ENCODE peak calls at places on chromosomes 11 and 22, in six cellular contexts. I is choroid plexus epithelial cell; N is HTR-8/SVneo; O is stomach; F is amygdala; G is CD4-positive, alpha-beta T cell. L is an unnamed sample.

GRCh38 chr11:33935005-33935404 is 43.1 kb upstream of the LMO2 start:
- DNase-seq in I (no peak), N (no peak), O (no peak), F (no peak), G (no peak), L (no peak)

GRCh38 chr22:39778055-39778454 is 115.5 kb downstream of the ENTHD1 start:
- DNase-seq in I (no peak), N (no peak), O (no peak), F (no peak), G (no peak), L (no peak)

GRCh38 chr11:133712235-133712634 is 133.1 kb downstream of the SPATA19 start:
- DNase-seq in I (no peak), N (no peak), O (no peak), F (no peak), G (no peak), L (no peak)

GRCh38 chr11:33891714-33892327 is at the start of gene LMO2:
- DNase-seq in I (no peak), N (no peak), O (no peak), F (no peak), G (no peak), L (no peak)

GRCh38 chr11:120334332-120334731 is 1.9 kb upstream of the ARHGEF12 start:
- DNase-seq in I (no peak), N (no peak), O (no peak), F (no peak), G (no peak), L (no peak)

GRCh38 chr11:36071917-36072500 is 128.1 kb downstream of the LDLRAD3 start:
- DNase-seq in I (peak), N (no peak), O (no peak), F (no peak), G (no peak), L (no peak)

GRCh38 chr11:75273989-75274391 is 33.4 kb downstream of the TPBGL start:
- DNase-seq in I (no peak), N (no peak), O (peak), F (no peak), G (no peak), L (no peak)

GRCh38 chr11:10540546-10540914 is 457 bp downstream of the RNF141 start:
- DNase-seq in I (peak), N (peak), O (peak), F (no peak), G (no peak), L (peak)

GRCh38 chr11:133197425-133197824 is 334.9 kb downstream of the OPCML start:
- DNase-seq in I (no peak), N (no peak), O (no peak), F (no peak), G (no peak), L (no peak)

GRCh38 chr11:104529916-104530315 is 366.0 kb upstream of the PDGFD start:
- DNase-seq in I (no peak), N (no peak), O (no peak), F (no peak), G (no peak), L (no peak)

GRCh38 chr22:24400726-24401596 is 26.4 kb upstream of the ADORA2A start:
- DNase-seq in I (no peak), N (no peak), O (no peak), F (no peak), G (no peak), L (no peak)

GRCh38 chr22:36658900-36659299 is 44.7 kb downstream of the CACNG2 start:
- DNase-seq in I (no peak), N (no peak), O (no peak), F (no peak), G (no peak), L (no peak)

GRCh38 chr11:27699242-27699925 is 871 bp downstream of the BDNF start:
- DNase-seq in I (peak), N (no peak), O (no peak), F (no peak), G (no peak), L (no peak)

GRCh38 chr11:58685973-58686720 is 45.6 kb downstream of the GLYAT start:
- DNase-seq in I (no peak), N (no peak), O (no peak), F (no peak), G (no peak), L (no peak)

GRCh38 chr22:39893526-39893925 is at the start of gene ENTHD1:
- DNase-seq in I (no peak), N (no peak), O (no peak), F (no peak), G (no peak), L (no peak)

GRCh38 chr11:84800755-84801346 is 826.3 kb downstream of the DLG2 start:
- DNase-seq in I (peak), N (peak), O (no peak), F (no peak), G (no peak), L (no peak)

GRCh38 chr11:65569973-65570918 is at the start of gene ZNRD2:
- DNase-seq in I (peak), N (peak), O (peak), F (peak), G (peak), L (peak)

GRCh38 chr11:97772696-97773095 is 1248.1 kb upstream of the CNTN5 start:
- DNase-seq in I (peak), N (no peak), O (no peak), F (no peak), G (no peak), L (no peak)

GRCh38 chr11:36333897-36334296 is 37.8 kb downstream of the PRR5L start:
- DNase-seq in I (peak), N (no peak), O (no peak), F (no peak), G (no peak), L (no peak)

GRCh38 chr22:27987557-27987956 is 68.5 kb upstream of the PITPNB start:
- DNase-seq in I (peak), N (peak), O (peak), F (no peak), G (no peak), L (no peak)

GRCh38 chr11:124276081-124276480 is 19.9 kb downstream of the OR8G5 start:
- DNase-seq in I (peak), N (no peak), O (no peak), F (no peak), G (no peak), L (no peak)

GRCh38 chr11:83612891-83613766 is 327.0 kb upstream of the CCDC90B start:
- DNase-seq in I (no peak), N (no peak), O (no peak), F (no peak), G (no peak), L (no peak)

GRCh38 chr11:60206616-60207015 is 23.7 kb upstream of the MS4A6A start:
- DNase-seq in I (no peak), N (no peak), O (no peak), F (no peak), G (no peak), L (no peak)

L was measured in lung.